ENCODE peak calls at places on chromosomes 12 and 14, in eight cellular contexts. X is HuH-7.5; Q is NCI-H774; S is stimulated activated CD8-positive, alpha-beta memory T cell treated with anti-CD3 and anti-CD28 coated beads, Interleukin-12 subunit alpha, Interleukin-12 subunit beta, amount 100 ng/mL, for 4 hours; O is T follicular helper cell; A is right cardiac atrium; I is thyroid gland; B is epithelial cell of esophagus. J is an unnamed sample.

GRCh38 chr12:62919827-62920226 is 15.1 kb downstream of the PPM1H start:
- DNase-seq in A (no peak), Q (peak), O (no peak), S (no peak), I (no peak), B (no peak), X (no peak), J (peak)

GRCh38 chr12:67068773-67069450 is 200.2 kb upstream of the CAND1 start:
- DNase-seq in I (peak), Q (peak), S (peak), X (peak), B (peak), A (peak), O (no peak), J (peak)

GRCh38 chr12:588658-589057 is 74.6 kb downstream of the NINJ2 start:
- DNase-seq in O (no peak), Q (no peak), A (no peak), S (no peak), I (no peak), X (no peak), B (no peak), J (no peak)

GRCh38 chr14:82667006-82667405 is 1133.4 kb upstream of the SEL1L start:
- DNase-seq in Q (no peak), X (no peak), S (no peak), A (no peak), O (no peak), I (no peak), B (peak), J (no peak)

GRCh38 chr12:121509339-121509738 is 71.5 kb downstream of the KDM2B start:
- DNase-seq in O (no peak), B (no peak), Q (no peak), X (no peak), A (no peak), S (no peak), I (no peak), J (no peak)

GRCh38 chr12:62625238-62625637 is 158.6 kb downstream of the MON2 start:
- DNase-seq in O (no peak), X (peak), A (no peak), S (no peak), B (no peak), I (peak), Q (no peak), J (no peak)

GRCh38 chr14:74980746-74981661 is 21.7 kb upstream of the EIF2B2 start:
- DNase-seq in A (peak), I (no peak), X (no peak), O (no peak), Q (no peak), S (no peak), B (peak), J (peak)

GRCh38 chr14:104876251-104876699 is 11.2 kb downstream of the CEP170B start:
- DNase-seq in I (peak), Q (peak), A (peak), X (peak), B (peak), O (peak), S (no peak), J (no peak)

GRCh38 chr14:22622220-22622619 is 21.9 kb downstream of the OR6J1 start:
- DNase-seq in S (no peak), A (no peak), X (no peak), I (no peak), Q (no peak), O (no peak), B (no peak), J (no peak)

GRCh38 chr12:121190523-121191031 is 19.4 kb upstream of the P2RX4 start:
- DNase-seq in A (no peak), X (no peak), S (no peak), B (peak), Q (no peak), I (no peak), O (no peak), J (no peak)

GRCh38 chr12:55495490-55495889 is 3.3 kb downstream of the OR6C68 start:
- DNase-seq in I (no peak), S (no peak), Q (no peak), X (no peak), A (no peak), B (no peak), O (no peak), J (no peak)

GRCh38 chr14:82740547-82740946 is 1206.9 kb upstream of the SEL1L start:
- DNase-seq in B (no peak), O (no peak), A (no peak), Q (no peak), X (no peak), S (no peak), I (no peak), J (no peak)

GRCh38 chr14:29716150-29716549 is 211.5 kb downstream of the PRKD1 start:
- DNase-seq in Q (no peak), B (no peak), O (no peak), X (no peak), I (no peak), A (no peak), S (no peak), J (no peak)

GRCh38 chr12:64252708-64253107 is 30.6 kb upstream of the KICS2 start:
- DNase-seq in Q (no peak), X (no peak), A (no peak), I (no peak), S (no peak), O (no peak), B (peak), J (no peak)